ENCODE peak calls at places on chromosome 21, in four cellular contexts. N, S, G and W are unnamed samples.

GRCh38 chr21:45048026-45048698 is 26.2 kb upstream of the ADARB1 start:
- DNase-seq in S (no peak), G (no peak), N (no peak), W (no peak)

GRCh38 chr21:32452641-32453040 is 40.1 kb downstream of the EVA1C start:
- DNase-seq in S (no peak), N (no peak), G (no peak), W (no peak)

GRCh38 chr21:42424848-42425602 is 21.3 kb downstream of the UBASH3A start:
- DNase-seq in G (peak), S (no peak), N (peak), W (peak)

GRCh38 chr21:46622226-46622625 is 13.2 kb upstream of the PRMT2 start:
- DNase-seq in S (no peak), G (no peak), N (peak), W (no peak)

GRCh38 chr21:25895565-25896205 is 160.9 kb downstream of the GABPA start:
- DNase-seq in N (no peak), G (peak), S (peak), W (no peak)

GRCh38 chr21:33479679-33480480 is at the start of gene TMEM50B:
- DNase-seq in G (peak), S (peak), N (peak), W (peak)

GRCh38 chr21:36743008-36743407 is 44.1 kb downstream of the SIM2 start:
- DNase-seq in G (no peak), S (no peak), N (no peak), W (no peak)

GRCh38 chr21:22585558-22585957 is 1587.3 kb downstream of the NCAM2 start:
- DNase-seq in G (no peak), S (no peak), N (no peak), W (no peak)

GRCh38 chr21:45154511-45155508 is 80.4 kb downstream of the ADARB1 start:
- DNase-seq in S (peak), G (no peak), N (no peak), W (no peak)

GRCh38 chr21:16117851-16118592 is 388.2 kb downstream of the USP25 start:
- DNase-seq in S (peak), N (no peak), G (no peak), W (no peak)